ENCODE peak calls at places on chromosomes 16 and 17, in six cellular contexts. Y, K, M, B, X and E are unnamed samples.

GRCh38 chr17:8398980-8399379 is 1.4 kb upstream of the RNF222 start:
- DNase-seq in Y (no peak), K (no peak), M (no peak), B (no peak), X (no peak), E (no peak)

GRCh38 chr16:28473714-28474265 is 1.7 kb upstream of the NPIPB7 start:
- DNase-seq in Y (no peak), K (no peak), M (no peak), B (no peak), X (no peak), E (no peak)

GRCh38 chr17:78130439-78131101 is at the start of gene TMC8:
- DNase-seq in Y (no peak), K (no peak), M (no peak), B (peak; percentile 82), X (peak; percentile 92), E (no peak)

GRCh38 chr17:68172461-68172954 is 75.3 kb upstream of the AMZ2 start:
- DNase-seq in Y (peak; percentile 48), K (peak; percentile 82), M (peak; percentile 62), B (peak; percentile 41), X (peak; percentile 84), E (peak; percentile 56)

GRCh38 chr17:40178660-40179059 is 1.4 kb downstream of the RAPGEFL1 start:
- DNase-seq in Y (no peak), K (no peak), M (no peak), B (no peak), X (no peak), E (no peak)

GRCh38 chr17:45087496-45087975 is 26.4 kb downstream of the NMT1 start:
- DNase-seq in Y (no peak), K (no peak), M (no peak), B (no peak), X (peak; percentile 55), E (no peak)

GRCh38 chr16:84220851-84221250 is 19.0 kb downstream of the KCNG4 start:
- DNase-seq in Y (no peak), K (no peak), M (peak; percentile 20), B (no peak), X (no peak), E (no peak)

GRCh38 chr16:2860826-2861567 is 3.0 kb upstream of the PRSS22 start:
- DNase-seq in Y (no peak), K (peak; percentile 54), M (peak; percentile 23), B (no peak), X (no peak), E (peak; percentile 70)

GRCh38 chr16:84368327-84368996 is at the start of gene ATP2C2:
- DNase-seq in Y (no peak), K (peak; percentile 69), M (no peak), B (no peak), X (no peak), E (no peak)

GRCh38 chr16:79186196-79186595 is 414.3 kb downstream of the MAF start:
- DNase-seq in Y (no peak), K (no peak), M (no peak), B (no peak), X (no peak), E (no peak)

GRCh38 chr16:25140459-25140858 is 28.9 kb downstream of the LCMT1 start:
- DNase-seq in Y (no peak), K (no peak), M (no peak), B (no peak), X (no peak), E (peak; percentile 61)

GRCh38 chr17:72588961-72589360 is 468.1 kb downstream of the SOX9 start:
- DNase-seq in Y (no peak), K (no peak), M (peak; percentile 58), B (no peak), X (no peak), E (peak; percentile 75)

GRCh38 chr16:49855822-49856740 is at the start of gene ZNF423:
- DNase-seq in Y (no peak), K (peak; percentile 76), M (peak; percentile 22), B (no peak), X (no peak), E (no peak)

GRCh38 chr17:58870747-58871146 is 115.1 kb downstream of the PPM1E start:
- DNase-seq in Y (no peak), K (no peak), M (no peak), B (no peak), X (no peak), E (no peak)

GRCh38 chr16:77946834-77947233 is 75.5 kb upstream of the CLEC3A start:
- DNase-seq in Y (peak; percentile 45), K (peak; percentile 35), M (peak; percentile 77), B (no peak), X (no peak), E (no peak)

GRCh38 chr17:17613708-17614114 is 22.2 kb upstream of the PEMT start:
- DNase-seq in Y (peak; percentile 79), K (peak; percentile 76), M (peak; percentile 75), B (no peak), X (peak; percentile 75), E (peak; percentile 48)

GRCh38 chr17:60685437-60685836 is 7.8 kb downstream of the BCAS3 start:
- DNase-seq in Y (no peak), K (no peak), M (no peak), B (no peak), X (no peak), E (no peak)

GRCh38 chr17:338442-339192 is 14.0 kb downstream of the RPH3AL start:
- DNase-seq in Y (no peak), K (no peak), M (peak; percentile 52), B (no peak), X (no peak), E (no peak)

GRCh38 chr16:59535298-59535697 is 801.2 kb upstream of the GOT2 start:
- DNase-seq in Y (no peak), K (no peak), M (no peak), B (no peak), X (no peak), E (no peak)

GRCh38 chr17:44315760-44316731 is 7.6 kb downstream of the RUNDC3A start:
- DNase-seq in Y (no peak), K (peak; percentile 92), M (no peak), B (no peak), X (no peak), E (no peak)

GRCh38 chr17:41631025-41631889 is 6.9 kb upstream of the KRT17 start:
- DNase-seq in Y (no peak), K (no peak), M (no peak), B (no peak), X (no peak), E (no peak)

GRCh38 chr17:8153550-8153956 is 1.3 kb upstream of the PER1 start:
- DNase-seq in Y (no peak), K (peak; percentile 41), M (peak; percentile 98), B (no peak), X (peak; percentile 51), E (peak; percentile 98)

GRCh38 chr17:34980681-34981537 is 597 bp downstream of the LIG3 start:
- DNase-seq in Y (peak; percentile 51), K (peak; percentile 82), M (peak; percentile 90), B (peak; percentile 66), X (peak; percentile 85), E (peak; percentile 73)

GRCh38 chr17:68462381-68463210 is 5.3 kb upstream of the WIPI1 start:
- DNase-seq in Y (peak; percentile 72), K (peak; percentile 96), M (peak; percentile 85), B (peak; percentile 47), X (peak; percentile 82), E (peak; percentile 74)

GRCh38 chr16:8717892-8718400 is 43.5 kb downstream of the ABAT start:
- DNase-seq in Y (no peak), K (no peak), M (no peak), B (no peak), X (no peak), E (no peak)

GRCh38 chr17:5110816-5111215 is 862 bp downstream of the ZNF232 start:
- DNase-seq in Y (no peak), K (no peak), M (peak; percentile 4), B (no peak), X (peak; percentile 74), E (no peak)

GRCh38 chr16:50878966-50879615 is 137.2 kb downstream of the CYLD start:
- DNase-seq in Y (no peak), K (peak; percentile 41), M (no peak), B (no peak), X (no peak), E (no peak)

GRCh38 chr17:78227455-78227916 is 3.9 kb upstream of the TMEM235 start:
- DNase-seq in Y (no peak), K (peak; percentile 42), M (no peak), B (no peak), X (no peak), E (no peak)

GRCh38 chr17:83099570-83100181 is 20.3 kb downstream of the METRNL start:
- DNase-seq in Y (no peak), K (peak; percentile 32), M (no peak), B (no peak), X (no peak), E (no peak)

GRCh38 chr16:23504076-23504452 is 6.2 kb downstream of the GGA2 start:
- DNase-seq in Y (no peak), K (no peak), M (no peak), B (no peak), X (no peak), E (peak; percentile 73)